ENCODE peak calls at places on chromosomes 5 and 9, in eight cellular contexts. K is H1, X is SK-N-SH, Y is HepG2, D is HCT116, A is A549, F is K562, O is GM12878. I is an unnamed sample.

GRCh38 chr9:83933804-83934203 is 12.6 kb upstream of the KIF27 start:
- DNase-seq in K (no peak), X (no peak), Y (no peak), D (no peak), A (no peak), F (no peak), O (no peak), I (peak)

GRCh38 chr9:129614932-129615331 is 6.0 kb downstream of the C9orf50 start:
- DNase-seq in K (no peak), X (no peak), Y (no peak), D (no peak), A (no peak), F (no peak), O (no peak), I (no peak)

GRCh38 chr5:64532212-64532611 is 26.4 kb downstream of the RGS7BP start:
- DNase-seq in K (no peak), X (no peak), Y (no peak), D (no peak), A (no peak), F (no peak), O (no peak), I (no peak)

GRCh38 chr9:97737429-97737828 is 40.3 kb upstream of the XPA start:
- DNase-seq in K (peak), X (peak), Y (peak), D (peak), A (peak), F (peak), O (no peak), I (no peak)

GRCh38 chr9:87324613-87325194 is 173.0 kb upstream of the DAPK1 start:
- DNase-seq in K (no peak), X (peak), Y (peak), D (peak), A (peak), F (peak), O (peak), I (peak)

GRCh38 chr9:71518045-71518888 is 250.0 kb downstream of the CEMIP2 start:
- DNase-seq in K (no peak), X (no peak), Y (no peak), D (no peak), A (no peak), F (no peak), O (no peak), I (no peak)

GRCh38 chr9:19102181-19102630 is 498 bp downstream of the HAUS6 start:
- DNase-seq in K (peak), X (peak), Y (peak), D (no peak), A (peak), F (peak), O (no peak), I (peak)

GRCh38 chr5:123502120-123502519 is 9.9 kb upstream of the CSNK1G3 start:
- DNase-seq in K (no peak), X (no peak), Y (no peak), D (no peak), A (no peak), F (no peak), O (no peak), I (no peak)

GRCh38 chr5:180860273-180860886 is 696 bp downstream of the ZFP62 start:
- DNase-seq in K (peak), X (peak), Y (peak), D (peak), A (peak), F (peak), O (no peak), I (no peak)

GRCh38 chr9:92669527-92669889 is 423 bp downstream of the IPPK start:
- DNase-seq in K (peak), X (peak), Y (no peak), D (no peak), A (peak), F (peak), O (no peak), I (no peak)

GRCh38 chr9:81082251-81082650 is 607.1 kb downstream of the TLE1 start:
- DNase-seq in K (no peak), X (no peak), Y (no peak), D (no peak), A (no peak), F (no peak), O (no peak), I (peak)

GRCh38 chr5:137342764-137343163 is 156.4 kb downstream of the SPOCK1 start:
- DNase-seq in K (no peak), X (no peak), Y (no peak), D (no peak), A (no peak), F (no peak), O (no peak), I (no peak)

GRCh38 chr9:126860757-126861466 is 473 bp downstream of the ZBTB34 start:
- DNase-seq in K (peak), X (peak), Y (no peak), D (no peak), A (no peak), F (peak), O (no peak), I (no peak)

GRCh38 chr9:8961186-8961666 is 1161.6 kb upstream of the DMAC1 start:
- DNase-seq in K (no peak), X (no peak), Y (peak), D (no peak), A (no peak), F (no peak), O (no peak), I (no peak)

GRCh38 chr5:134878403-134878802 is 4.2 kb downstream of the TXNDC15 start:
- DNase-seq in K (no peak), X (no peak), Y (no peak), D (no peak), A (no peak), F (no peak), O (no peak), I (no peak)

GRCh38 chr5:23675456-23675855 is 168.0 kb downstream of the PRDM9 start:
- DNase-seq in K (no peak), X (no peak), Y (no peak), D (no peak), A (no peak), F (no peak), O (no peak), I (no peak)

GRCh38 chr5:168086104-168086610 is 205.3 kb upstream of the WWC1 start:
- DNase-seq in K (no peak), X (no peak), Y (peak), D (no peak), A (peak), F (no peak), O (no peak), I (no peak)

GRCh38 chr9:8762676-8763075 is 963.1 kb upstream of the DMAC1 start:
- DNase-seq in K (no peak), X (no peak), Y (no peak), D (no peak), A (no peak), F (no peak), O (no peak), I (no peak)

GRCh38 chr5:132657676-132658382 is at the start of gene IL13:
- DNase-seq in K (no peak), X (no peak), Y (no peak), D (no peak), A (no peak), F (no peak), O (no peak), I (no peak)

GRCh38 chr9:118609355-118610044 is 759.7 kb downstream of the BRINP1 start:
- DNase-seq in K (no peak), X (no peak), Y (no peak), D (no peak), A (peak), F (no peak), O (no peak), I (no peak)

GRCh38 chr5:102946414-102946813 is 173.5 kb downstream of the GIN1 start:
- DNase-seq in K (no peak), X (no peak), Y (no peak), D (no peak), A (no peak), F (no peak), O (no peak), I (no peak)

GRCh38 chr5:150073086-150073625 is 13.2 kb downstream of the CSF1R start:
- DNase-seq in K (no peak), X (no peak), Y (no peak), D (no peak), A (no peak), F (no peak), O (no peak), I (no peak)

GRCh38 chr5:154478752-154479159 is 729 bp upstream of the HAND1 start:
- DNase-seq in K (no peak), X (peak), Y (no peak), D (no peak), A (no peak), F (no peak), O (no peak), I (no peak)

GRCh38 chr5:367358-368130 is 46.0 kb downstream of the AHRR start:
- DNase-seq in K (peak), X (no peak), Y (no peak), D (no peak), A (no peak), F (no peak), O (no peak), I (no peak)

GRCh38 chr9:116756995-116757394 is 69.9 kb downstream of the TRIM32 start:
- DNase-seq in K (no peak), X (no peak), Y (no peak), D (no peak), A (no peak), F (no peak), O (no peak), I (no peak)

GRCh38 chr9:96888591-96888990 is 34.3 kb upstream of the ZNF782 start:
- DNase-seq in K (no peak), X (no peak), Y (no peak), D (no peak), A (no peak), F (no peak), O (no peak), I (no peak)

GRCh38 chr5:143399616-143400540 is 3.6 kb downstream of the NR3C1 start:
- DNase-seq in K (no peak), X (no peak), Y (no peak), D (no peak), A (no peak), F (no peak), O (no peak), I (no peak)

GRCh38 chr5:139930406-139930805 is 112.7 kb downstream of the NRG2 start:
- DNase-seq in K (peak), X (no peak), Y (no peak), D (no peak), A (no peak), F (no peak), O (no peak), I (no peak)

GRCh38 chr5:170339780-170340167 is 42.2 kb upstream of the LCP2 start:
- DNase-seq in K (no peak), X (no peak), Y (no peak), D (no peak), A (no peak), F (no peak), O (no peak), I (no peak)

GRCh38 chr5:80655231-80655784 is 525 bp upstream of the DHFR start:
- DNase-seq in K (no peak), X (no peak), Y (peak), D (no peak), A (no peak), F (peak), O (no peak), I (peak)

GRCh38 chr5:76225316-76225715 is 142.1 kb downstream of the SV2C start:
- DNase-seq in K (no peak), X (no peak), Y (no peak), D (no peak), A (no peak), F (no peak), O (no peak), I (no peak)

GRCh38 chr9:135980926-135981630 is 19.9 kb upstream of the UBAC1 start:
- DNase-seq in K (no peak), X (no peak), Y (no peak), D (no peak), A (no peak), F (no peak), O (no peak), I (no peak)
- TF ChIP-seq RAD21 in K (no peak), X (no peak), Y (no peak), D (no peak), A (no peak), F (no peak), O (no peak), I (no peak)

GRCh38 chr9:136093331-136093986 is 1.6 kb downstream of the NACC2 start:
- DNase-seq in K (no peak), X (peak), Y (no peak), D (no peak), A (peak), F (peak), O (no peak), I (no peak)

GRCh38 chr9:136095028-136095494 is at the start of gene NACC2:
- DNase-seq in K (no peak), X (peak), Y (no peak), D (no peak), A (no peak), F (peak), O (no peak), I (peak)

GRCh38 chr9:136095495-136096058 is 488 bp upstream of the NACC2 start:
- DNase-seq in K (no peak), X (peak), Y (no peak), D (no peak), A (no peak), F (peak), O (no peak), I (peak)

GRCh38 chr9:136092741-136093140 is 2.3 kb downstream of the NACC2 start:
- DNase-seq in K (no peak), X (no peak), Y (no peak), D (no peak), A (no peak), F (no peak), O (no peak), I (no peak)

GRCh38 chr9:136093995-136094881 is 851 bp downstream of the NACC2 start:
- DNase-seq in K (no peak), X (peak), Y (peak), D (peak), A (peak), F (peak), O (no peak), I (peak)
- TF ChIP-seq RAD21 in K (no peak), X (no peak), Y (peak), D (no peak), A (no peak), F (no peak), O (no peak), I (no peak)

GRCh38 chr5:34436761-34437501 is 219.2 kb upstream of the RAI14 start:
- DNase-seq in K (no peak), X (no peak), Y (no peak), D (no peak), A (no peak), F (no peak), O (peak), I (peak)
- TF ChIP-seq RAD21 in K (no peak), X (no peak), Y (no peak), D (no peak), A (no peak), F (no peak), O (no peak), I (no peak)

GRCh38 chr9:13330396-13331004 is 51.0 kb upstream of the MPDZ start:
- DNase-seq in K (no peak), X (peak), Y (no peak), D (no peak), A (no peak), F (no peak), O (no peak), I (no peak)

GRCh38 chr9:13322828-13323550 is 43.5 kb upstream of the MPDZ start:
- DNase-seq in K (peak), X (no peak), Y (no peak), D (no peak), A (no peak), F (peak), O (no peak), I (no peak)

DNA sequence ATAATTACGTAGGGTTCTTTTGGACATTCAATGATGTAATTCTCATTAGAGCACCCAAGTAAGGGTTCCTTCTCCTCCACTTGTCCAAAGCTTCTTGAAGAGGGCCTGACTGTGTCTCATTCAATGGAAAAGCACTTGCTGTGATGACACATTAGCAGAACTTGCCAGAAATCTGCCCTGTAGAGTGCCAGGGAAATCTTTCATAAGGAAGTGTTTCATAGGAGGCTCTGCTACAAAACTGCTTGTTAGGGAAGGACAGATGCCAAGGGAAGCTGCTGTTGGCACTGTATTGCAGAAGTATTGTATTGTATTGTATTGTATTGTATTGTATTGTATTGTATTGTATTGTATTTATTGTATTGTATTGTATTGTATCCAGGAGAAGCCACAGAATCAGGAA is 45.5 kb upstream of the MPDZ start:
- DNase-seq in K (no peak), X (no peak), Y (no peak), D (no peak), A (no peak), F (no peak), O (no peak), I (no peak)
- TF ChIP-seq RAD21 in K (no peak), X (no peak), Y (no peak), D (no peak), A (no peak), F (no peak), O (no peak), I (no peak)

GRCh38 chr9:22064957-22065356 is 55.9 kb upstream of the CDKN2B start:
- DNase-seq in K (no peak), X (no peak), Y (no peak), D (no peak), A (no peak), F (no peak), O (no peak), I (no peak)
- TF ChIP-seq RAD21 in K (no peak), X (no peak), Y (no peak), D (no peak), A (no peak), F (no peak), O (no peak), I (no peak)

GRCh38 chr9:121612511-121612998 is 38.9 kb upstream of the DAB2IP start:
- DNase-seq in K (no peak), X (no peak), Y (no peak), D (no peak), A (no peak), F (no peak), O (no peak), I (no peak)
- TF ChIP-seq RAD21 in K (no peak), X (no peak), Y (no peak), D (no peak), A (no peak), F (no peak), O (no peak), I (no peak)

I was measured in IMR-90.